ENCODE peak calls at places on chromosome 15, in five cellular contexts. O is spleen; J is tibial artery; E is CD8-positive, alpha-beta T cell; W is tibial nerve. T is an unnamed sample. For H3K4me1 and H3K9me3, the result is how much of the 10 kb centered on the place peaks cover.

GRCh38 chr15:69609176-69609575 is 156.6 kb downstream of the RPLP1 start:
- DNase-seq in O (no peak), W (no peak), E (no peak), J (no peak), T (no peak)

GRCh38 chr15:31316135-31316795 is 10.4 kb upstream of the KLF13 start:
- DNase-seq in W (peak), J (no peak), E (no peak), O (no peak), T (no peak)

GRCh38 chr15:98686983-98687382 is 38.6 kb downstream of the IGF1R start:
- DNase-seq in J (no peak), O (no peak), W (no peak), E (no peak), T (no peak)

GRCh38 chr15:52668133-52668532 is 11.1 kb downstream of the ATOSA start:
- DNase-seq in W (no peak), E (no peak), J (no peak), O (no peak), T (no peak)

GRCh38 chr15:89457086-89457485 is 39.3 kb downstream of the RHCG start:
- DNase-seq in J (no peak), E (no peak), W (no peak), O (no peak), T (no peak)

GRCh38 chr15:70797464-70797863 is 34.1 kb upstream of the UACA start:
- DNase-seq in E (no peak), W (no peak), J (no peak), O (no peak), T (no peak)

GRCh38 chr15:32042269-32042996 is 12.1 kb downstream of the CHRNA7 start:
- DNase-seq in E (no peak), O (no peak), J (no peak), W (no peak), T (no peak)

GRCh38 chr15:76904461-76905012 is 603 bp downstream of the SCAPER start:
- DNase-seq in W (peak), O (no peak), J (peak), E (no peak), T (no peak)

GRCh38 chr15:65416845-65417416 is 5.8 kb downstream of the IGDCC4 start:
- DNase-seq in J (peak), W (no peak), E (no peak), O (no peak), T (peak)

GRCh38 chr15:36688310-36689102 is 109.1 kb downstream of the CDIN1 start:
- DNase-seq in E (no peak), O (no peak), J (no peak), W (no peak), T (no peak)

GRCh38 chr15:29904731-29905417 is 82.6 kb upstream of the TJP1 start:
- DNase-seq in J (no peak), E (no peak), O (no peak), W (no peak), T (no peak)

GRCh38 chr15:69723404-69724097 is 270.9 kb downstream of the RPLP1 start:
- DNase-seq in E (no peak), W (no peak), J (no peak), O (no peak), T (no peak)

GRCh38 chr15:88650556-88650955 is 11.7 kb downstream of the ISG20 start:
- DNase-seq in O (no peak), W (no peak), J (no peak), E (no peak), T (no peak)

GRCh38 chr15:72135719-72136118 is 17.5 kb downstream of the SENP8 start:
- DNase-seq in O (no peak), J (no peak), E (no peak), W (no peak), T (no peak)

GRCh38 chr15:42274693-42274971 is 1.4 kb upstream of the TMEM87A start:
- DNase-seq in E (no peak), O (no peak), W (no peak), J (no peak), T (no peak)

GRCh38 chr15:88505721-88506120 is 38.2 kb downstream of the MRPS11 start:
- DNase-seq in W (no peak), E (no peak), J (no peak), O (no peak), T (no peak)

GRCh38 chr15:86403914-86404583 is 324.4 kb downstream of the AGBL1 start:
- DNase-seq in W (no peak), E (no peak), J (no peak), O (no peak), T (no peak)

GRCh38 chr15:57278439-57278838 is 97.9 kb upstream of the CGNL1 start:
- DNase-seq in O (no peak), J (no peak), W (no peak), E (no peak), T (no peak)

GRCh38 chr15:65183847-65184159 is 1.3 kb downstream of the CLPX start:
- DNase-seq in J (no peak), E (no peak), O (no peak), W (no peak), T (no peak)

GRCh38 chr15:27867861-27868260 is 231.3 kb downstream of the OCA2 start:
- DNase-seq in J (no peak), E (no peak), O (no peak), W (no peak), T (no peak)

GRCh38 chr15:37134699-37135131 is 34.4 kb upstream of the MEIS2 start:
- DNase-seq in J (no peak), O (no peak), E (no peak), W (no peak), T (peak)

GRCh38 chr15:69996321-69996720 is 101.4 kb downstream of the TLE3 start:
- DNase-seq in O (peak), E (no peak), J (no peak), W (no peak), T (no peak)

GRCh38 chr15:90860942-90861675 is 7.3 kb upstream of the FURIN start:
- DNase-seq in W (no peak), E (no peak), O (no peak), J (no peak), T (no peak)

GRCh38 chr15:78565951-78566774 is 843 bp downstream of the CHRNA5 start:
- DNase-seq in O (no peak), E (no peak), W (no peak), J (no peak), T (no peak)

GRCh38 chr15:80915462-80915861 is 74.2 kb downstream of the MESD start:
- DNase-seq in J (no peak), W (no peak), O (no peak), E (no peak), T (no peak)

GRCh38 chr15:87746333-87746732 is 510.2 kb downstream of the NTRK3 start:
- DNase-seq in E (no peak), W (no peak), J (no peak), O (no peak), T (no peak)

GRCh38 chr15:27241942-27242341 is 271.0 kb downstream of the GABRG3 start:
- DNase-seq in W (no peak), J (no peak), O (no peak), E (no peak), T (no peak)

GRCh38 chr15:27254016-27254415 is 283.0 kb downstream of the GABRG3 start:
- DNase-seq in J (no peak), W (no peak), O (no peak), E (no peak), T (no peak)

GRCh38 chr15:101458908-101459578 is 30.5 kb downstream of the PCSK6 start:
- DNase-seq in J (no peak), E (no peak), W (no peak), O (peak), T (peak)

GRCh38 chr15:60528530-60528929 is 49.6 kb upstream of the ICE2 start:
- DNase-seq in E (no peak), W (no peak), O (no peak), J (no peak), T (no peak)

GRCh38 chr15:39028069-39028468 is 463.5 kb upstream of the RASGRP1 start:
- DNase-seq in W (no peak), E (no peak), J (peak), O (no peak), T (no peak)

GRCh38 chr15:65054333-65055200 is 9.4 kb downstream of the SLC51B start:
- DNase-seq in J (peak), W (peak), O (peak), E (no peak), T (peak)

GRCh38 chr15:43346305-43346704 is 15.9 kb upstream of the LCMT2 start:
- DNase-seq in J (no peak), E (no peak), O (no peak), W (no peak), T (no peak)

GRCh38 chr15:75454471-75455418 is 3.3 kb upstream of the SIN3A start:
- DNase-seq in W (peak), E (peak), O (peak), J (no peak), T (no peak)

GRCh38 chr15:99438222-99438592 is 127.6 kb upstream of the MEF2A start:
- DNase-seq in O (peak), W (peak), E (no peak), J (no peak), T (no peak)

GRCh38 chr15:66472176-66472999 is 25.2 kb downstream of the SNAPC5 start:
- DNase-seq in O (no peak), E (peak), J (no peak), W (no peak), T (no peak)

GRCh38 chr15:38251726-38252480 is 733 bp upstream of the SPRED1 start:
- DNase-seq in W (peak), O (peak), E (peak), J (peak), T (peak)

GRCh38 chr15:37101634-37102314 is 1.4 kb upstream of the MEIS2 start:
- DNase-seq in E (no peak), O (peak), W (no peak), J (peak), T (peak)

GRCh38 chr15:89167267-89168176 is 53.9 kb downstream of the RLBP1 start:
- DNase-seq in E (no peak), W (no peak), O (no peak), J (peak), T (no peak)

GRCh38 chr15:92896543-92896942 is 3.6 kb upstream of the CHD2 start:
- DNase-seq in O (no peak), J (no peak), E (no peak), W (no peak), T (no peak)
- H3K4me1 ChIP-seq in O (half or more), J (half or more), E (half or more), W (half or more), T (under half)

GRCh38 chr15:20344601-20345400 is 196.8 kb downstream of the GOLGA6L6 start:
- DNase-seq in E (no peak), W (no peak), J (no peak), O (peak), T (no peak)
- H3K9me3 ChIP-seq in E (under half), W (half or more), J (under half), O (under half), T (under half)

GRCh38 chr15:40807028-40807887 is at the start of the genes DNAJC17 and ZFYVE19:
- DNase-seq in W (peak), J (peak), O (peak), E (peak), T (peak)
- TF ChIP-seq CTCF in W (peak), J (no peak), O (peak), E (peak), T (peak)

GRCh38 chr15:93082861-93083260 is 6.2 kb downstream of the RGMA start:
- DNase-seq in J (no peak), E (no peak), O (no peak), W (no peak), T (no peak)

GRCh38 chr15:93080451-93080850 is 8.6 kb downstream of the RGMA start:
- DNase-seq in E (no peak), W (no peak), O (no peak), J (no peak), T (no peak)

GRCh38 chr15:93076217-93076616 is 12.8 kb downstream of the RGMA start:
- DNase-seq in J (no peak), O (no peak), E (no peak), W (no peak), T (no peak)

GRCh38 chr15:93076875-93077274 is 12.1 kb downstream of the RGMA start:
- DNase-seq in E (no peak), O (no peak), W (no peak), J (no peak), T (no peak)

DNA sequence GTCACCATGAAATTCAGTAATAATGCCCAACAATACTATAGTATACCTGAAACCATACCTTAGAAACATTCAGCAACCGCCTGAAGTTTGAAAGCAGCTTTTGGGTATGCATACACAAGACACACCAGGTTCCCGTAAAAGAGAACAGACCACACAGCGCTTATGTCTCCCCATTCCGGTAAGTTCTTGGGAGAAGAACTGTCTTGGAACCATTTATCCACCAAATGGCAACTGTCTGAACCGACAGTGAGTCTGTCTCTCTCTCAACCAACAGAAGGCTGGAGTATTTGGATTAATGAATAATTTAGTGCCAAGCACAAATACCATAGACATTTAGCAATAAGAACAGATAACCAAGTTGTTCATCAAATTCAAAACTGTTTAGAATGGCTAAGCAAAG is 7.6 kb downstream of the RGMA start:
- DNase-seq in O (no peak), E (no peak), W (no peak), J (no peak), T (no peak)
- H3K4me1 ChIP-seq in O (under half), E (under half), W (under half), J (under half), T (under half)

T was measured in uterus.